ENCODE peak calls at places on chromosomes 11 and 22, in eight cellular contexts. O, X, U, E, R, S, K and J are unnamed samples.

GRCh38 chr11:1561266-1561665 is 10.8 kb downstream of the DUSP8 start:
- DNase-seq in O (no peak), X (no peak), K (no peak), S (no peak), U (no peak), R (no peak), E (no peak), J (no peak)

GRCh38 chr11:105054723-105055492 is 9.8 kb upstream of the CARD16 start:
- DNase-seq in E (no peak), X (no peak), U (no peak), K (no peak), R (no peak), O (no peak), S (no peak), J (no peak)

GRCh38 chr22:49662681-49663080 is 165.0 kb downstream of the BRD1 start:
- DNase-seq in S (no peak), X (no peak), U (no peak), R (no peak), K (no peak), O (no peak), E (no peak), J (no peak)

GRCh38 chr11:9347100-9347499 is 32.7 kb upstream of the TMEM41B start:
- DNase-seq in U (no peak), K (no peak), S (no peak), R (no peak), O (no peak), X (no peak), E (no peak), J (peak)

GRCh38 chr11:62445314-62445740 is 26.5 kb downstream of the SCGB1A1 start:
- DNase-seq in E (no peak), S (no peak), X (no peak), K (peak), O (no peak), R (peak), U (no peak), J (no peak)

GRCh38 chr11:130781906-130782305 is 134.4 kb downstream of the SNX19 start:
- DNase-seq in U (no peak), X (no peak), S (no peak), K (peak), O (no peak), R (peak), E (no peak), J (no peak)

GRCh38 chr11:114283422-114283821 is 12.8 kb upstream of the NNMT start:
- DNase-seq in S (no peak), R (no peak), E (no peak), O (no peak), X (no peak), K (no peak), U (no peak), J (no peak)

GRCh38 chr22:45312415-45312814 is 2.7 kb downstream of the FAM118A start:
- DNase-seq in O (no peak), E (no peak), U (no peak), K (no peak), X (no peak), S (no peak), R (no peak), J (no peak)

GRCh38 chr22:25509391-25509791 is 55.1 kb upstream of the GRK3 start:
- DNase-seq in U (no peak), O (no peak), R (no peak), X (no peak), K (no peak), E (no peak), S (no peak), J (no peak)

GRCh38 chr22:23242473-23243001 is 62.2 kb downstream of the BCR start:
- DNase-seq in K (peak), E (peak), O (peak), U (no peak), X (no peak), R (peak), S (no peak), J (no peak)

GRCh38 chr11:61514050-61514917 is 5.7 kb downstream of the LRRC10B start:
- DNase-seq in U (no peak), K (no peak), E (no peak), X (no peak), S (no peak), O (peak), R (no peak), J (no peak)